ENCODE peak calls at places on chromosomes 7 and 10, in five cellular contexts. H is neural crest cell, Y is IMR-90, W is A549, Z is upper lobe of right lung. D is an unnamed sample.

GRCh38 chr7:30028749-30029635 is 780 bp downstream of the PLEKHA8 start:
- DNase-seq in Y (peak; percentile 19), W (peak; percentile 40), H (no peak), Z (no peak), D (peak; percentile 60)

GRCh38 chr7:130380861-130381455 is 664 bp downstream of the CPA1 start:
- DNase-seq in W (no peak), Y (no peak), Z (no peak), H (no peak), D (no peak)

GRCh38 chr10:22427890-22428571 is 82.7 kb downstream of the SPAG6 start:
- DNase-seq in Y (peak; percentile 90), Z (no peak), W (peak; percentile 52), H (no peak), D (no peak)

GRCh38 chr10:79981356-79981672 is 32.4 kb upstream of the SFTPD start:
- DNase-seq in H (no peak), Z (no peak), Y (no peak), W (no peak), D (no peak)

GRCh38 chr10:102119417-102120141 is 589 bp downstream of the LDB1 start:
- DNase-seq in Z (peak; percentile 80), W (peak; percentile 84), H (no peak), Y (peak; percentile 67), D (no peak)

GRCh38 chr7:122846591-122846990 is 39.7 kb downstream of the CADPS2 start:
- DNase-seq in Z (no peak), Y (no peak), W (no peak), H (no peak), D (no peak)

GRCh38 chr10:58704226-58705200 is 191.8 kb downstream of the BICC1 start:
- DNase-seq in Y (peak; percentile 85), H (no peak), Z (no peak), W (no peak), D (no peak)

GRCh38 chr10:70575874-70576802 is 26.4 kb downstream of the PRF1 start:
- DNase-seq in Z (peak; percentile 73), H (no peak), Y (no peak), W (no peak), D (no peak)

GRCh38 chr10:15436696-15437095 is 65.6 kb upstream of the FAM171A1 start:
- DNase-seq in H (no peak), W (no peak), Y (peak; percentile 22), Z (no peak), D (no peak)

GRCh38 chr7:45088821-45089313 is at the start of gene NACAD:
- DNase-seq in Y (peak; percentile 18), W (peak; percentile 29), H (peak; percentile 27), Z (peak; percentile 68), D (no peak)

GRCh38 chr10:62817763-62818425 is 1.7 kb upstream of the EGR2 start:
- DNase-seq in W (peak; percentile 78), Y (peak; percentile 61), H (peak; percentile 70), Z (peak; percentile 92), D (peak; percentile 65)

GRCh38 chr7:53600296-53600695 is 564.9 kb downstream of the POM121L12 start:
- DNase-seq in H (no peak), Y (no peak), Z (no peak), W (no peak), D (no peak)

GRCh38 chr7:134845461-134845860 is 66.0 kb downstream of the CALD1 start:
- DNase-seq in Z (no peak), H (no peak), Y (no peak), W (peak; percentile 18), D (no peak)

GRCh38 chr7:30997316-30997715 is 33.6 kb downstream of the GHRHR start:
- DNase-seq in H (no peak), Y (peak; percentile 22), Z (no peak), W (no peak), D (no peak)

GRCh38 chr7:28330384-28331070 is 81.8 kb upstream of the CREB5 start:
- DNase-seq in H (no peak), W (no peak), Y (peak; percentile 39), Z (no peak), D (no peak)

GRCh38 chr7:94297397-94297838 is 97.3 kb upstream of the COL1A2 start:
- DNase-seq in H (no peak), W (no peak), Y (peak; percentile 98), Z (no peak), D (no peak)

GRCh38 chr10:28849309-28849708 is 172.0 kb downstream of the BAMBI start:
- DNase-seq in Y (no peak), W (no peak), H (no peak), Z (no peak), D (no peak)

GRCh38 chr10:97714401-97715258 is 1.1 kb downstream of the MARVELD1 start:
- DNase-seq in W (peak; percentile 64), Z (peak; percentile 87), Y (peak; percentile 71), H (peak; percentile 45), D (peak; percentile 86)

GRCh38 chr10:107496594-107496993 is 332.1 kb upstream of the SORCS1 start:
- DNase-seq in H (no peak), W (no peak), Z (no peak), Y (no peak), D (no peak)

GRCh38 chr7:55309040-55309991 is 55.8 kb upstream of the LANCL2 start:
- DNase-seq in W (no peak), Z (no peak), Y (no peak), H (no peak), D (no peak)

GRCh38 chr10:92629945-92630344 is 37.0 kb downstream of the KIF11 start:
- DNase-seq in W (no peak), Z (no peak), H (no peak), Y (no peak), D (no peak)

GRCh38 chr10:100037758-100038315 is 28.1 kb upstream of the DNMBP start:
- DNase-seq in Y (no peak), H (no peak), W (no peak), Z (no peak), D (no peak)

GRCh38 chr10:88986549-88987242 is 3.9 kb upstream of the FAS start:
- DNase-seq in Y (peak; percentile 37), Z (no peak), H (no peak), W (peak; percentile 31), D (no peak)

GRCh38 chr7:47722126-47722525 is 140.2 kb upstream of the TNS3 start:
- DNase-seq in Z (no peak), H (no peak), Y (no peak), W (no peak), D (no peak)

GRCh38 chr7:47720141-47720906 is 138.4 kb upstream of the TNS3 start:
- DNase-seq in Y (peak; percentile 86), H (no peak), W (no peak), Z (no peak), D (no peak)

GRCh38 chr7:47720907-47721244 is 139.0 kb upstream of the TNS3 start:
- DNase-seq in H (no peak), Y (no peak), Z (no peak), W (no peak), D (no peak)

GRCh38 chr7:47719675-47720074 is 137.8 kb upstream of the TNS3 start:
- DNase-seq in Y (no peak), Z (no peak), W (no peak), H (no peak), D (no peak)

GRCh38 chr7:47721670-47722069 is 139.8 kb upstream of the TNS3 start:
- DNase-seq in Z (no peak), W (no peak), Y (no peak), H (no peak), D (no peak)
- TF ChIP-seq CTCF in Z (no peak), W (no peak), Y (no peak), H (no peak), D (no peak)

DNA sequence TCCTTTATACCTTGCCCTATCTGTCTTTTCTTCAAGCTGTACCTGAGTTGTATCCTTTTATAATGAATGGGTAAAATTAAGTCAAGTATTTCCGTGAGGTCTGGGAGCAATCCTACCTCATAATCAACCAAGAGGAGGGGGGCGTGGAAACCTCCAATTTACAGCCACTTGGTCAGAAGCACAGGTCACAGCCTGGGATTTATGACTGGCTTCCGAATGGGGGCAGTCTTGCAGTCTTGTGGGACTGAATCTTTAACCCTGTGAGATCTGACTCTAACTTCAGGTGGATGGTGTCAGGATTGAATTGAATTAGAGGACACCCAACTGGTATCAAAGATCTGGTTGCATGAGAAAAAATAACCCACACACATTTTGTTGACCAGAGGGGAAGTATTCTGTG is 23.5 kb upstream of the KCNMA1 start:
- DNase-seq in Y (no peak), H (no peak), Z (no peak), W (no peak), D (no peak)
- TF ChIP-seq CTCF in Y (no peak), H (no peak), Z (no peak), W (no peak), D (no peak)

GRCh38 chr7:66642186-66642585 is 13.5 kb downstream of the KCTD7 start:
- DNase-seq in H (no peak), Z (no peak), Y (no peak), W (no peak), D (no peak)

GRCh38 chr7:66641526-66641871 is 12.8 kb downstream of the KCTD7 start:
- DNase-seq in Y (no peak), W (no peak), H (no peak), Z (no peak), D (no peak)

GRCh38 chr7:66640802-66641525 is 12.3 kb downstream of the KCTD7 start:
- DNase-seq in Y (no peak), Z (no peak), H (no peak), W (no peak), D (no peak)

GRCh38 chr7:66639773-66640172 is 11.1 kb downstream of the KCTD7 start:
- DNase-seq in W (no peak), H (no peak), Z (no peak), Y (no peak), D (no peak)

DNA sequence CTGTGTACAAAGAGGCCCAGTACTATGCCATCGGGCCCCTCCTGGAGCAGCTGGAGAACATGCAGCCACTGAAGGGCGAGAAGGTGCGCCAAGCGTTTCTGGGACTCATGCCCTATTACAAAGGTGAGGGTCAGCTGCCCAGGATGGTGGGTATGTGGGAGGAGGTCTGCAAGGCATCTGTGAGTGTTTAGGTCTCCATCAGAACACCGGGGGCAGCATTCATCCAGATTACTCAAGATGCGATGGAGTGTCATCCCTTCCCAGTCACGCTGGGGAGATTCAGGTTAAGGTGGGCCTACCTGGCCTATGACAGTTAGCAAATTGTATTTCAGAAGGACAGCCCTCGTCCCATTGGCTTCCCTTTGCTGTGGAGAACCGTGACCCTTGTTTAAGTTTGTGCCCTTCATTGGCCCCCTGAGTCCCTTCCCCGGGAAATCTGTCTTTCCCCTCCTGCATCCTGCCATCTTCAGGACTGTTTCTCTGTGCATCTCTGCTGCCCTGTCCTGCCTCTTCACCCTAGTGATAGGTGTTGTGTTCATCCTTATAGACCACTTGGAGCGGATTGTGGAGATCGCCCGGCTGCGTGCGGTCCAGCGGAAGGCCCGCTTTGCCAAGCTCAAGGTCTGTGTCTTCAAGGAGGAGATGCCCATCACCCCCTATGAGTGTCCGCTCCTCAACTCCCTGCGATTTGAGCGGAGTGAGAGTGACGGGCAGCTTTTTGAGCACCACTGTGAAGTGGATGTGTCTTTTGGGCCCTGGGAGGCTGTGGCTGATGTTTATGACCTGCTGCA is 9.8 kb downstream of the KCTD7 start:
- DNase-seq in Z (no peak), Y (no peak), W (no peak), H (no peak), D (no peak)
- TF ChIP-seq CTCF in Z (no peak), Y (no peak), W (no peak), H (no peak), D (no peak)

DNA sequence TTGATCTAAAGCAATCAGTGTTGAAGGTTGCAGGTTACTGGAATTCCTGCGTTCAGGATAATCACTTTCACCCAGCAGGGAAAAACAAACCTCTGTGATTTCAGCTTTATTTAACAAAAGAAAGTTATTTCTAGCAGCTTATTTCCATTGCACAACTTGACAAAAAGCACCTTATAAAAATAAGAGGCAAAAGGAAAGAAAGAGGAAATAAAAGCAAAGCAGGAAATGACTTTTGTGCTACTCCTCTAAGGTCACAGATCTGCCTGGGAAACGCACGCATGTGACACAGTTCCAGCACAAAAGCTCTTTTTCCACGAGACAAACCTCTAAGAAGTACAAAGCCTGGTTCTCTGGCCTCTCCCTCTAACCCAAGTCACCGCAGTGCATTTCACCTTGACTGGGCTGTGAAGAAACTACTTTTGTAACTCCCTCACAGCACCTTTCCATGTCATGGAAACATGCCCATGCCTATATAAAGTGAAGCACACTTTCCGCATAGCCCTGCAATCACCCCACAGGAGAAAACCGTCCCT is 900 bp downstream of the ANK3 start:
- DNase-seq in Z (no peak), W (no peak), Y (no peak), H (no peak), D (no peak)
- TF ChIP-seq CTCF in Z (no peak), W (no peak), Y (no peak), H (no peak), D (no peak)

D was measured in RWPE2.